ENCODE peak calls at places on chromosomes 7 and 10, in five cellular contexts. One of them, this sample, is unnamed.
A peak's percentile ranks its signal among the peaks of the same experiment; 100 is the strongest.

GRCh38 chr10:15844517-15844916 is 15.8 kb downstream of the MINDY3 start:
- DNase-seq in stimulated activated CD4-positive, alpha-beta T cell treated with anti-CD3 and anti-CD28 coated beads, Interleukin-1b, Interleukin-23, amount 100 ng/mL, for 4 hours: no peak
- DNase-seq in fibroblast of the conjunctiva: no peak
- DNase-seq in HS-5: no peak
- DNase-seq in MCF 10A: no peak
- DNase-seq in this sample: no peak

GRCh38 chr10:34200355-34200901 is 614.7 kb downstream of the PARD3 start:
- DNase-seq in HS-5: no peak
- DNase-seq in stimulated activated CD4-positive, alpha-beta T cell treated with anti-CD3 and anti-CD28 coated beads, Interleukin-1b, Interleukin-23, amount 100 ng/mL, for 4 hours: no peak
- DNase-seq in MCF 10A: no peak
- DNase-seq in fibroblast of the conjunctiva: no peak
- DNase-seq in this sample: no peak

GRCh38 chr10:125284875-125285597 is 124.7 kb upstream of the CTBP2 start:
- DNase-seq in stimulated activated CD4-positive, alpha-beta T cell treated with anti-CD3 and anti-CD28 coated beads, Interleukin-1b, Interleukin-23, amount 100 ng/mL, for 4 hours: no peak
- DNase-seq in fibroblast of the conjunctiva: no peak
- DNase-seq in MCF 10A: peak; percentile 50
- DNase-seq in HS-5: no peak
- DNase-seq in this sample: no peak

GRCh38 chr7:26208040-26208439 is 6.5 kb downstream of the CBX3 start:
- DNase-seq in HS-5: no peak
- DNase-seq in fibroblast of the conjunctiva: no peak
- DNase-seq in stimulated activated CD4-positive, alpha-beta T cell treated with anti-CD3 and anti-CD28 coated beads, Interleukin-1b, Interleukin-23, amount 100 ng/mL, for 4 hours: no peak
- DNase-seq in MCF 10A: no peak
- DNase-seq in this sample: no peak

GRCh38 chr7:42414028-42414427 is 177.0 kb upstream of the GLI3 start:
- DNase-seq in HS-5: peak; percentile 32
- DNase-seq in MCF 10A: peak; percentile 53
- DNase-seq in fibroblast of the conjunctiva: no peak
- DNase-seq in stimulated activated CD4-positive, alpha-beta T cell treated with anti-CD3 and anti-CD28 coated beads, Interleukin-1b, Interleukin-23, amount 100 ng/mL, for 4 hours: no peak
- DNase-seq in this sample: no peak

GRCh38 chr10:60572511-60573194 is 183.0 kb upstream of the ANK3 start:
- DNase-seq in stimulated activated CD4-positive, alpha-beta T cell treated with anti-CD3 and anti-CD28 coated beads, Interleukin-1b, Interleukin-23, amount 100 ng/mL, for 4 hours: peak; percentile 7
- DNase-seq in HS-5: peak; percentile 10
- DNase-seq in fibroblast of the conjunctiva: peak; percentile 28
- DNase-seq in MCF 10A: peak; percentile 31
- DNase-seq in this sample: no peak

GRCh38 chr7:24732646-24733413 is 24.4 kb downstream of the GSDME start:
- DNase-seq in HS-5: peak; percentile 62
- DNase-seq in fibroblast of the conjunctiva: no peak
- DNase-seq in stimulated activated CD4-positive, alpha-beta T cell treated with anti-CD3 and anti-CD28 coated beads, Interleukin-1b, Interleukin-23, amount 100 ng/mL, for 4 hours: no peak
- DNase-seq in MCF 10A: no peak
- DNase-seq in this sample: no peak

GRCh38 chr7:131010714-131011436 is 276.9 kb upstream of the KLF14 start:
- DNase-seq in HS-5: no peak
- DNase-seq in fibroblast of the conjunctiva: no peak
- DNase-seq in stimulated activated CD4-positive, alpha-beta T cell treated with anti-CD3 and anti-CD28 coated beads, Interleukin-1b, Interleukin-23, amount 100 ng/mL, for 4 hours: no peak
- DNase-seq in MCF 10A: peak; percentile 59
- DNase-seq in this sample: no peak

GRCh38 chr7:109864263-109864662 is 1226.7 kb upstream of the LRRN3 start:
- DNase-seq in stimulated activated CD4-positive, alpha-beta T cell treated with anti-CD3 and anti-CD28 coated beads, Interleukin-1b, Interleukin-23, amount 100 ng/mL, for 4 hours: no peak
- DNase-seq in fibroblast of the conjunctiva: no peak
- DNase-seq in HS-5: no peak
- DNase-seq in MCF 10A: no peak
- DNase-seq in this sample: no peak